ENCODE peak calls at places on chromosomes 7 and 10, in six cellular contexts. Y is NB4, L is uterus, V is GM13977, P is stomach, T is AG04449. A is an unnamed sample.

GRCh38 chr10:99396471-99396870 is 34.0 kb downstream of the GOT1 start:
- DNase-seq in Y (no peak), L (no peak), V (no peak), P (no peak), T (no peak), A (no peak)

GRCh38 chr10:133274751-133275682 is 1.7 kb downstream of the ADAM8 start:
- DNase-seq in Y (peak), L (no peak), V (peak), P (peak), T (no peak), A (peak)

GRCh38 chr7:107854989-107855388 is 36.0 kb upstream of the DLD start:
- DNase-seq in Y (no peak), L (no peak), V (no peak), P (no peak), T (no peak), A (no peak)

GRCh38 chr7:408651-409343 is 110.8 kb downstream of the PDGFA start:
- DNase-seq in Y (no peak), L (no peak), V (no peak), P (peak), T (no peak), A (no peak)

GRCh38 chr10:114767101-114767588 is 54.4 kb upstream of the FHIP2A start:
- DNase-seq in Y (no peak), L (no peak), V (no peak), P (no peak), T (no peak), A (no peak)

GRCh38 chr7:141563956-141564623 is 12.9 kb downstream of the AGK start:
- DNase-seq in Y (peak), L (no peak), V (no peak), P (no peak), T (no peak), A (peak)

GRCh38 chr7:120716306-120716705 is 141.6 kb downstream of the TSPAN12 start:
- DNase-seq in Y (no peak), L (no peak), V (no peak), P (no peak), T (no peak), A (no peak)

GRCh38 chr10:5744849-5745248 is 60.2 kb downstream of the TASOR2 start:
- DNase-seq in Y (no peak), L (no peak), V (no peak), P (no peak), T (no peak), A (no peak)

GRCh38 chr7:125383324-125383723 is 453.7 kb upstream of the POT1 start:
- DNase-seq in Y (peak), L (no peak), V (peak), P (no peak), T (no peak), A (no peak)

GRCh38 chr7:151109094-151110048 is 23.1 kb downstream of the AGAP3 start:
- DNase-seq in Y (no peak), L (peak), V (no peak), P (no peak), T (no peak), A (no peak)

GRCh38 chr7:78296689-78297371 is 498.3 kb downstream of the PHTF2 start:
- DNase-seq in Y (no peak), L (no peak), V (no peak), P (peak), T (no peak), A (no peak)

GRCh38 chr7:29607889-29608288 is 44.3 kb downstream of the PRR15 start:
- DNase-seq in Y (no peak), L (no peak), V (no peak), P (peak), T (peak), A (no peak)

GRCh38 chr10:37737336-37737735 is 120.1 kb downstream of the ZNF248 start:
- DNase-seq in Y (no peak), L (no peak), V (no peak), P (no peak), T (no peak), A (no peak)

GRCh38 chr7:18597759-18598158 is 102.2 kb downstream of the HDAC9 start:
- DNase-seq in Y (no peak), L (no peak), V (no peak), P (no peak), T (no peak), A (no peak)

GRCh38 chr7:76065016-76065612 is 17.2 kb downstream of the MDH2 start:
- DNase-seq in Y (no peak), L (no peak), V (peak), P (no peak), T (no peak), A (peak)
- TF ChIP-seq CTCF in Y (no peak), L (no peak), V (no peak), P (no peak), T (no peak), A (no peak)

GRCh38 chr7:81719865-81720264 is 50.0 kb downstream of the HGF start:
- DNase-seq in Y (no peak), L (no peak), V (no peak), P (no peak), T (no peak), A (no peak)

GRCh38 chr7:81721428-81721827 is 48.4 kb downstream of the HGF start:
- DNase-seq in Y (no peak), L (no peak), V (no peak), P (no peak), T (no peak), A (no peak)

GRCh38 chr7:81714306-81714705 is 55.5 kb downstream of the HGF start:
- DNase-seq in Y (no peak), L (no peak), V (no peak), P (no peak), T (no peak), A (no peak)

GRCh38 chr7:81710751-81711150 is 59.1 kb downstream of the HGF start:
- DNase-seq in Y (no peak), L (no peak), V (no peak), P (no peak), T (no peak), A (no peak)

DNA sequence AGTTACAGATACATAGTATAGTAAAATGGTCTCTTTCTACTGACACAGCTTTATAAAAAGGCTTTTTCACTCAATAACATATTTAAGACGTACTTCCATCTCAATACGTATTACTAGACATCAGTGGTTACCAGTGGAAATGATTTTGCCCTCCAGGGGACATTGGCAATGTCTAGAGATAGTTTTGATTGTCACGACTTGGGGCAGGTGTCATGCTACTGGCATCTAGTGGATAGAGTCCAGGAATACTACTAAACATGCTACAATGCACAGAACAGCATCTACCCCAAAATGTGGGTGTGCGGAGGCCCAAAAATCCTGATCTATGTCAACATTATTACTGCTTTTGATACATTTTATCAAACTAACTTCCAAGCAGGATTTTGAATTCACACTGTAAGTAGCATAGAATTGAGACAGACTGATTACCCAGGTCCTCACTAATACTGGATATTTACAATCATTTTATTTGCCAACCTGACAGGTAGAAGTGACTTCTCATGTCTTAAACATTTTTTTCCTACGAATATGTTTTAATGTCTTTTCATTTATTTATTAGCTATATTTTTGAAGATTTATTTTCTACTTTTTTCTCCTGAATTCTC is 53.8 kb downstream of the HGF start:
- DNase-seq in Y (peak), L (no peak), V (no peak), P (no peak), T (no peak), A (no peak)
- TF ChIP-seq CTCF in Y (no peak), L (peak), V (peak), P (no peak), T (peak), A (no peak)

DNA sequence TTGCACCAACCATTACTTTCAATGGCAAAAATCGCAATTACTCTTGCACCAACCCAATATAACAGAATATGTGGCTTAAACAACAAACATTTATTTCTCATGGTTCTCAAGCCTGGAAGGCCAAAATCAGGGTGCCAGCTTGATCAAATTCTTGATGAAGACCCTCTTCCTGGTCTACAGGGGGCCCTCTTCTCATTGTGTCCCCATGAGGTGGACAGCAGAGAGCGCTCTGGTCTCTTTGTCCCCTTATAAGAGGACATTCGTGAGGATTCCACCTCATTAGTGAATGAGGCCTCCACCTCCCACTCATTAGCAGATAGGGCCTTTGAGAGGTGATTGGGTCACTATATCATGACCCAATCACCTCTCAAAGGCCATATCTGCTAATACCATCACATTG is 120.0 kb downstream of the CALN1 start:
- DNase-seq in Y (no peak), L (no peak), V (no peak), P (no peak), T (no peak), A (no peak)
- TF ChIP-seq CTCF in Y (no peak), L (no peak), V (no peak), P (no peak), T (no peak), A (no peak)

GRCh38 chr10:123897146-123897545 is 5.5 kb upstream of the CPXM2 start:
- DNase-seq in Y (no peak), L (no peak), V (no peak), P (no peak), T (no peak), A (no peak)
- TF ChIP-seq CTCF in Y (peak), L (no peak), V (peak), P (no peak), T (no peak), A (no peak)

GRCh38 chr7:99447943-99448342 is 9.2 kb downstream of the CPSF4 start:
- DNase-seq in Y (peak), L (no peak), V (no peak), P (no peak), T (no peak), A (peak)
- TF ChIP-seq CTCF in Y (peak), L (no peak), V (no peak), P (no peak), T (no peak), A (no peak)

DNA sequence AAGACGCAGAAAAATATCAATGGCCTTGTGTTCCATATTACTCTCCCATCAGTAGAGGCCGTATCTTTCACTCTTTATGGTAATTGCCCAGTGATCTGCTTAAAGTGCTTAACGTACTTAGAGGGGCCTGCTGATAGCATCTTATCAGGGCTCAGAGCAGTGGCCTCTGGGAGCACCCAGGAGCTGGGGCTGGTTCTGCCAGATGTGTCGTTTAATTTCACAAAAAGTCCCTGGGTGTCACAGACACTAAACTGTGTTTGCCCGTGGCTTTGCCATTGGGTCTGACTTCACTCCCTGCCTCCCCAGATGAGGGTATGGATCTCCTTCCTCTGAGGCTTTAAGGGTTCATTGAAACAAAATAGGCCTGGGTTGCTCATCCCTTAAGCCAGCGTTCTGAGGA is 435.3 kb downstream of the GATA3 start:
- DNase-seq in Y (no peak), L (no peak), V (no peak), P (no peak), T (no peak), A (no peak)
- TF ChIP-seq CTCF in Y (no peak), L (no peak), V (no peak), P (no peak), T (no peak), A (no peak)

GRCh38 chr7:22654836-22655235 is 72.2 kb upstream of the IL6 start:
- DNase-seq in Y (no peak), L (no peak), V (no peak), P (no peak), T (no peak), A (no peak)

GRCh38 chr7:22655781-22656180 is 71.2 kb upstream of the IL6 start:
- DNase-seq in Y (no peak), L (no peak), V (no peak), P (no peak), T (no peak), A (no peak)

GRCh38 chr7:22658031-22658430 is 69.0 kb upstream of the IL6 start:
- DNase-seq in Y (no peak), L (no peak), V (no peak), P (no peak), T (no peak), A (no peak)

GRCh38 chr7:22659741-22660140 is 67.3 kb upstream of the IL6 start:
- DNase-seq in Y (no peak), L (no peak), V (no peak), P (no peak), T (no peak), A (no peak)

DNA sequence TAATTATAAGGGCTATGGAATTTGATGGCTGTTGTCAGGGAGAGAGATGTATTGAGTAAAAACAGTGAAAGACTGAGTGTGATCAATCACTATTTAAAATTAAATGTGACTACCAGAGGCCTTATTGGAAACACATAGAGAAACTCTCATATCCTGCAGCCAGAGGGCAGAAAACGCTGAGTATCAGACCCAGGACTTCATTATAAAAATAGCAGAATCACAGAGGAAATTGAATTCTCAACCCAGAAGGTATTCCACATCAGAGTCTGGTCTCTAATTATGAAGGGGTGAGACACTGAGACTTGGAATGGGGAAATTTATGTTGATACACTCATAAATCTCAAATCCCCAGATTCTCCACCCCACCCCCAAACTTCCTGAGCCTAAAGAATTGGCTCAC is 69.5 kb upstream of the IL6 start:
- DNase-seq in Y (no peak), L (no peak), V (no peak), P (no peak), T (no peak), A (no peak)
- TF ChIP-seq CTCF in Y (no peak), L (no peak), V (no peak), P (no peak), T (no peak), A (no peak)

DNA sequence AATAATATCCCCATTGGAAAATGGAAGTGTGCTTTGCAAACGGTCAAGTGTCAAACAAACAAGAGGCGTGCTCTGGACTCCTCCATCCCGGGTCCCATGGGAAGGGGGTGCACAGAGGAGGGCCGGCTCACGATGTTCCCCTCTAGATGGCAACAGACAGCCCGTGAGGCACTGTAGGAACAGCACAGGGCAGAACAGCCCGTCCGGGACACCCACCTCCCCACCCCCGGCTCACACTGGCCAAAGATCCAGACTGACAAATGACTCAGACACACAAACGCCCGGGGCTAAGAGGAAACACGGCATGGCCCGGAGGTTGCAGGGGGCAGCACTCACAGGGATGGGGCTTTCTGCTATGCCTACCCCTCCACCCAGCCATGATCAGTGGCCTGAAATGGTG is 4.9 kb upstream of the ELN start:
- DNase-seq in Y (peak), L (peak), V (no peak), P (peak), T (no peak), A (no peak)
- TF ChIP-seq CTCF in Y (no peak), L (no peak), V (no peak), P (no peak), T (no peak), A (no peak)

DNA sequence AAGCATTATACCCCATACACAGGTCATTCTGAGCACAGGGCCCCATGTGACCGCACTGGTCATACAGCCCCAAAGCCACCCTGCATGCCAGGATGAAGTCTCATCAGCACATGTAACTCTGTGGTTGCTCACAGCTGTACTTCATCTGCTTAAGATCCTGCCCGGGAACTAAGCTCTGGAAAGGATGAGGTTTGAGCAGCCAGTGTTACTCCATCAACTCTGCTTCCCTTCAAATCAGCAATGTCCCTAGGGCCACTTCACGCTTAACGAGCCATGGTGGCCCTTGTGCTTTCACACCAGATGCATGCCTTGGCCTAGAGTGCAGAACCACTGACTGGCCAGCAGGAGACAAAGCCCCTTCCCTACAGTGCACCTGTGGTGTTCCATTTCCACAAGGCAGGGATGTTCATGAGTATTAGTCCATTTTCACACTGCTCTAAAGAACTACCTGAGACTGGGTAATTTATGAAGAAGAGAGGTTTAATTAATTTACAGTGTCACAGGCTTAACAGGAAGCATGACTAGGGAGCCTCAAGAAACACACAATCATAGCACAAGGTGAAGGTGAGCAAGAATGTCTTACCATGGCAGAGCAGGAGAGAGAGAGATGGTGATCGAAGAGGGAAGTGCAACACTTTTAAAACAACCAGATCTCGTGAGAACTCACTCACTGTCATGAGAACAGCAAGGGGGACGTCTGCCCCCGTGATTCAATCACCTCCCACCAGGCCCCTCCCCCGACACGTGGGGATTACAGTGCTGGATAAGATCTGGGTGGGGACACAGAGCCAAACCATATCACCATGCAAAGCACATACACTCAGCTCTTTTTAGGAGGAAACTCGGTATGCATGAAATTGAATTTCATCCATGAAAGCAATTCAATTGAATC is 149.0 kb upstream of the CDCA7L start:
- DNase-seq in Y (no peak), L (no peak), V (no peak), P (no peak), T (no peak), A (no peak)
- TF ChIP-seq CTCF in Y (no peak), L (no peak), V (no peak), P (no peak), T (no peak), A (no peak)